ENCODE peak calls at places on chromosomes 7 and 10, in four cellular contexts. One of them, this sample, is unnamed.

GRCh38 chr7:66696774-66697191 is 43.8 kb upstream of the RABGEF1 start:
- DNase-seq in brain microvascular endothelial cell: no peak
- DNase-seq in AG04450: no peak
- DNase-seq in breast epithelium: no peak
- DNase-seq in this sample: no peak

GRCh38 chr10:29627201-29628105 is 7.3 kb downstream of the SVIL start:
- DNase-seq in breast epithelium: peak
- DNase-seq in AG04450: no peak
- DNase-seq in brain microvascular endothelial cell: peak
- DNase-seq in this sample: no peak

GRCh38 chr7:1917221-1918062 is 247.4 kb downstream of the ELFN1 start:
- DNase-seq in brain microvascular endothelial cell: no peak
- DNase-seq in breast epithelium: no peak
- DNase-seq in AG04450: no peak
- DNase-seq in this sample: no peak

GRCh38 chr7:152145853-152146466 is 120.5 kb downstream of the GALNT11 start:
- DNase-seq in AG04450: peak
- DNase-seq in breast epithelium: no peak
- DNase-seq in brain microvascular endothelial cell: peak
- DNase-seq in this sample: peak

GRCh38 chr7:1950623-1951523 is 280.8 kb downstream of the ELFN1 start:
- DNase-seq in brain microvascular endothelial cell: no peak
- DNase-seq in AG04450: no peak
- DNase-seq in breast epithelium: no peak
- DNase-seq in this sample: no peak

GRCh38 chr7:78141533-78142281 is 343.1 kb downstream of the PHTF2 start:
- DNase-seq in breast epithelium: no peak
- DNase-seq in brain microvascular endothelial cell: no peak
- DNase-seq in AG04450: peak
- DNase-seq in this sample: no peak

GRCh38 chr10:104445359-104445758 is 91.7 kb downstream of the CFAP58 start:
- DNase-seq in AG04450: peak
- DNase-seq in breast epithelium: no peak
- DNase-seq in brain microvascular endothelial cell: peak
- DNase-seq in this sample: no peak

GRCh38 chr10:16930540-16930939 is 113.3 kb upstream of the RSU1 start:
- DNase-seq in breast epithelium: no peak
- DNase-seq in AG04450: no peak
- DNase-seq in brain microvascular endothelial cell: no peak
- DNase-seq in this sample: no peak

GRCh38 chr10:125284875-125285597 is 124.7 kb upstream of the CTBP2 start:
- DNase-seq in breast epithelium: no peak
- DNase-seq in AG04450: no peak
- DNase-seq in brain microvascular endothelial cell: no peak
- DNase-seq in this sample: no peak

GRCh38 chr7:137981668-137982067 is 20.2 kb downstream of the CREB3L2 start:
- DNase-seq in brain microvascular endothelial cell: no peak
- DNase-seq in breast epithelium: no peak
- DNase-seq in AG04450: no peak
- DNase-seq in this sample: no peak

GRCh38 chr10:28777911-28778310 is 100.6 kb downstream of the BAMBI start:
- DNase-seq in breast epithelium: no peak
- DNase-seq in brain microvascular endothelial cell: no peak
- DNase-seq in AG04450: no peak
- DNase-seq in this sample: no peak

GRCh38 chr7:121076350-121077164 is 88.0 kb downstream of the CPED1 start:
- DNase-seq in breast epithelium: no peak
- DNase-seq in AG04450: peak
- DNase-seq in brain microvascular endothelial cell: peak
- DNase-seq in this sample: no peak

GRCh38 chr10:52955337-52955736 is 182.8 kb upstream of the MBL2 start:
- DNase-seq in AG04450: no peak
- DNase-seq in brain microvascular endothelial cell: no peak
- DNase-seq in breast epithelium: no peak
- DNase-seq in this sample: no peak

GRCh38 chr7:28697898-28698563 is 260.1 kb downstream of the TRIL start:
- DNase-seq in AG04450: no peak
- DNase-seq in brain microvascular endothelial cell: no peak
- DNase-seq in breast epithelium: no peak
- DNase-seq in this sample: no peak

GRCh38 chr10:5584895-5585516 is 60.2 kb downstream of the CALML3 start:
- DNase-seq in brain microvascular endothelial cell: peak
- DNase-seq in AG04450: no peak
- DNase-seq in breast epithelium: peak
- DNase-seq in this sample: no peak

GRCh38 chr10:82150123-82150900 is 275.3 kb downstream of the NRG3 start:
- DNase-seq in AG04450: no peak
- DNase-seq in breast epithelium: no peak
- DNase-seq in brain microvascular endothelial cell: no peak
- DNase-seq in this sample: no peak

GRCh38 chr7:12564996-12565764 is 5.3 kb upstream of the SCIN start:
- DNase-seq in breast epithelium: no peak
- DNase-seq in AG04450: no peak
- DNase-seq in brain microvascular endothelial cell: peak
- DNase-seq in this sample: no peak

GRCh38 chr7:1533569-1534329 is 3.2 kb downstream of the MAFK start:
- DNase-seq in AG04450: peak
- DNase-seq in brain microvascular endothelial cell: peak
- DNase-seq in breast epithelium: no peak
- DNase-seq in this sample: peak

GRCh38 chr7:81260152-81260551 is 341.3 kb upstream of the SEMA3C start:
- DNase-seq in brain microvascular endothelial cell: no peak
- DNase-seq in AG04450: no peak
- DNase-seq in breast epithelium: no peak
- DNase-seq in this sample: no peak

GRCh38 chr10:13779748-13780147 is 193.0 kb downstream of the PRPF18 start:
- DNase-seq in AG04450: no peak
- DNase-seq in breast epithelium: no peak
- DNase-seq in brain microvascular endothelial cell: no peak
- DNase-seq in this sample: no peak

GRCh38 chr7:93178213-93178612 is 30.0 kb upstream of the SAMD9L start:
- DNase-seq in brain microvascular endothelial cell: no peak
- DNase-seq in breast epithelium: no peak
- DNase-seq in AG04450: no peak
- DNase-seq in this sample: no peak

GRCh38 chr7:509426-509825 is 10.2 kb downstream of the PDGFA start:
- DNase-seq in AG04450: no peak
- DNase-seq in breast epithelium: no peak
- DNase-seq in brain microvascular endothelial cell: no peak
- DNase-seq in this sample: no peak
- TF ChIP-seq CTCF in AG04450: no peak
- TF ChIP-seq CTCF in breast epithelium: no peak
- TF ChIP-seq CTCF in brain microvascular endothelial cell: no peak
- TF ChIP-seq CTCF in this sample: no peak

DNA sequence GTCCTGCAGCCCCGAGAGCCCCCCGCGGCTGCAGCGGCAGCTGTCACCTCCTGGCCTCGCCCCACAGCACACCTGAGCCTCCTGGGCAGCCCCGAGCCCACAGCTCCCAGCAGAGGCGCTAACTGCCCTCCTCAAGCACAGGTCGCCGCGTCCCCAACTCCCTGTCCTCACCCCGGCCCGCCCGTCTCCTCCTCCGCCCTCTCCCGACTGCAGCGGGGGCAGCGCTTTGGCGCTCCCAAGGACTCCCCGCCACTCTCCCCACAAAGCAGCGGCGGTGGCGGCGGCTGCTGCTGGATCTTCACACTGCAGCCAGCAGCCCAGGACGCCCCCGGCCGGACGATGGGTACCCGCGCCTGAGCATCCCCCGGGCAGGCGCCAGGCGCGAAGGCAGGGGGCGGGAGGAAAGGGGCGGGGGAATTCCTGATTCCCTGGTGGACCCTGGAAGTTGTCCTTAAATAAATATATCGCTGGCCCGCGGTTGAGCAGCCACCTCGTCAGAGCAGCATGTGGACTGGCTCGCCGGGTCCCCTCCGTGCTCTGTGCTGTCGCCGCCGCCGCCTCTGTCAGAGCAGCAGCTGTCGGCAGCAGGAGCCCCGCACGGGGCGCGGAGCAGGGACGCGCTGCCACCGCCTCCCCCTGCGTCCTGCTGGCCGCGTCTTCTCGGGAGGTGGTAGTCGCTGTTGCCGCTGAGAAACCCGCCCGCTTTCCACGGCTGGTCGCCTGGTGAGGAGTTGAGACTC is at the start of gene ZNF804B:
- DNase-seq in AG04450: no peak
- DNase-seq in brain microvascular endothelial cell: no peak
- DNase-seq in breast epithelium: no peak
- DNase-seq in this sample: no peak
- TF ChIP-seq CTCF in AG04450: no peak
- TF ChIP-seq CTCF in brain microvascular endothelial cell: no peak
- TF ChIP-seq CTCF in breast epithelium: no peak
- TF ChIP-seq CTCF in this sample: no peak

GRCh38 chr10:130363899-130364298 is 227.7 kb downstream of the GLRX3 start:
- DNase-seq in breast epithelium: no peak
- DNase-seq in brain microvascular endothelial cell: no peak
- DNase-seq in AG04450: no peak
- DNase-seq in this sample: no peak

GRCh38 chr10:130361351-130362105 is 225.3 kb downstream of the GLRX3 start:
- DNase-seq in brain microvascular endothelial cell: no peak
- DNase-seq in AG04450: no peak
- DNase-seq in breast epithelium: no peak
- DNase-seq in this sample: no peak

GRCh38 chr10:130360826-130361311 is 224.7 kb downstream of the GLRX3 start:
- DNase-seq in brain microvascular endothelial cell: no peak
- DNase-seq in AG04450: no peak
- DNase-seq in breast epithelium: no peak
- DNase-seq in this sample: no peak

GRCh38 chr10:130363051-130363450 is 226.9 kb downstream of the GLRX3 start:
- DNase-seq in AG04450: no peak
- DNase-seq in breast epithelium: no peak
- DNase-seq in brain microvascular endothelial cell: no peak
- DNase-seq in this sample: no peak

GRCh38 chr10:130362308-130362761 is 226.1 kb downstream of the GLRX3 start:
- DNase-seq in brain microvascular endothelial cell: no peak
- DNase-seq in breast epithelium: no peak
- DNase-seq in AG04450: no peak
- DNase-seq in this sample: no peak
- TF ChIP-seq CTCF in brain microvascular endothelial cell: no peak
- TF ChIP-seq CTCF in breast epithelium: no peak
- TF ChIP-seq CTCF in AG04450: no peak
- TF ChIP-seq CTCF in this sample: no peak

GRCh38 chr7:157979631-157980340 is 607.8 kb downstream of the PTPRN2 start:
- DNase-seq in brain microvascular endothelial cell: no peak
- DNase-seq in AG04450: no peak
- DNase-seq in breast epithelium: no peak
- DNase-seq in this sample: no peak
- TF ChIP-seq CTCF in brain microvascular endothelial cell: no peak
- TF ChIP-seq CTCF in AG04450: no peak
- TF ChIP-seq CTCF in breast epithelium: no peak
- TF ChIP-seq CTCF in this sample: no peak

DNA sequence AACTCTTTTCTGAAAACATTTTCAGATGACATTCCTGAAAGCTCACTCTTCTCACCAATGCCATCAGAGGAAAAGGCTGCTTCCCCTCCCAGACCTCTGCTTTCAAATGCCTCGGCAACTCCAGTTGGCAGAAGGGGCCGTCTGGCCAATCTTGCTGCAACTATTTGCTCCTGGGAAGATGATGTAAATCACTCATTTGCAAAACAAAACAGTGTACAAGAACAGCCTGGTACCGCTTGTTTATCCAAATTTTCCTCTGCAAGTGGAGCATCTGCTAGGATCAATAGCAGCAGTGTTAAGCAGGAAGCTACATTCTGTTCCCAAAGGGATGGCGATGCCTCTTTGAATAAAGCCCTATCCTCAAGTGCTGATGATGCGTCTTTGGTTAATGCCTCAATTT is 16.5 kb downstream of the ANLN start:
- DNase-seq in AG04450: no peak
- DNase-seq in brain microvascular endothelial cell: no peak
- DNase-seq in breast epithelium: no peak
- DNase-seq in this sample: no peak
- TF ChIP-seq CTCF in AG04450: no peak
- TF ChIP-seq CTCF in brain microvascular endothelial cell: no peak
- TF ChIP-seq CTCF in breast epithelium: no peak
- TF ChIP-seq CTCF in this sample: no peak

GRCh38 chr7:41328131-41328530 is 374.8 kb downstream of the INHBA start:
- DNase-seq in breast epithelium: no peak
- DNase-seq in AG04450: no peak
- DNase-seq in brain microvascular endothelial cell: no peak
- DNase-seq in this sample: no peak
- TF ChIP-seq CTCF in breast epithelium: no peak
- TF ChIP-seq CTCF in AG04450: no peak
- TF ChIP-seq CTCF in brain microvascular endothelial cell: no peak
- TF ChIP-seq CTCF in this sample: no peak

GRCh38 chr7:100075418-100075817 is 6.1 kb downstream of the ZNF3 start:
- DNase-seq in breast epithelium: no peak
- DNase-seq in AG04450: no peak
- DNase-seq in brain microvascular endothelial cell: no peak
- DNase-seq in this sample: no peak

GRCh38 chr7:100080895-100081534 is 508 bp downstream of the ZNF3 start:
- DNase-seq in brain microvascular endothelial cell: no peak
- DNase-seq in breast epithelium: no peak
- DNase-seq in AG04450: no peak
- DNase-seq in this sample: no peak

GRCh38 chr7:100081535-100082102 is at the start of gene ZNF3:
- DNase-seq in breast epithelium: peak
- DNase-seq in AG04450: peak
- DNase-seq in brain microvascular endothelial cell: peak
- DNase-seq in this sample: peak

GRCh38 chr7:100077205-100077604 is 4.3 kb downstream of the ZNF3 start:
- DNase-seq in brain microvascular endothelial cell: no peak
- DNase-seq in breast epithelium: no peak
- DNase-seq in AG04450: no peak
- DNase-seq in this sample: no peak

GRCh38 chr7:100079024-100079560 is 2.4 kb downstream of the ZNF3 start:
- DNase-seq in brain microvascular endothelial cell: no peak
- DNase-seq in breast epithelium: no peak
- DNase-seq in AG04450: no peak
- DNase-seq in this sample: no peak
- TF ChIP-seq CTCF in brain microvascular endothelial cell: no peak
- TF ChIP-seq CTCF in breast epithelium: no peak
- TF ChIP-seq CTCF in AG04450: no peak
- TF ChIP-seq CTCF in this sample: no peak

DNA sequence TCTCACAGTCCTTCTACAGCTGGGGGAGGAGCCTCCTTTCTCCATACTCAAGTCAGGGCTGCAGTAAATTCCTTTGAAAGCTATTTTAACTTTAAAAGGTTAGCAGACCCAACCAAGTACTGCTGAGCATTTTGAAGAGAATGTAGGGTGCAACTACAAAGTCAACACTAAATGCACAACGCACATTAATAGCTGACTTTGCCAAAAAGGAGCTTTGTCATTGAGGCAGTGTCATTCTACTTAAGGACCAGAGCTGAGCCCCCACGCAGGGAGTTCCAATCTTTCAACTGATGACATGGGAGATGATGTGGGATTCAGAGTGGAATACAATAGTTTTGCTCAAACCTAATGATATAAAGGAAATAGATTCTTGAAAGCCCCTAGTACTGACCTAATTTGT is 20.3 kb downstream of the TECTB start:
- DNase-seq in AG04450: no peak
- DNase-seq in breast epithelium: no peak
- DNase-seq in brain microvascular endothelial cell: no peak
- DNase-seq in this sample: no peak
- TF ChIP-seq CTCF in AG04450: no peak
- TF ChIP-seq CTCF in breast epithelium: no peak
- TF ChIP-seq CTCF in brain microvascular endothelial cell: no peak
- TF ChIP-seq CTCF in this sample: no peak

This sample was measured in B cell.